ENCODE peak calls at places on chromosomes 3 and 15, in eight cellular contexts. J, E, A, C, W, Z, O and M are unnamed samples.
A peak's percentile ranks its signal among the peaks of the same experiment; 100 is the strongest.

GRCh38 chr3:53234130-53234840 is 21.5 kb downstream of the TKT start:
- DNase-seq in W (no peak), C (no peak), Z (no peak), O (no peak), E (no peak), J (no peak), A (no peak), M (no peak)

GRCh38 chr3:175433026-175433668 is 574.0 kb downstream of the NAALADL2 start:
- DNase-seq in O (no peak), W (no peak), C (no peak), E (no peak), J (no peak), Z (no peak), A (no peak), M (no peak)

GRCh38 chr3:179266701-179267211 is 15.8 kb upstream of the KCNMB3 start:
- DNase-seq in C (no peak), W (no peak), E (no peak), A (no peak), O (no peak), Z (no peak), J (no peak), M (peak; percentile 49)

GRCh38 chr3:112134335-112135124 is 1.5 kb upstream of the GCSAM start:
- DNase-seq in A (no peak), O (no peak), J (no peak), Z (no peak), W (peak; percentile 12), C (no peak), E (no peak), M (no peak)

GRCh38 chr3:169812844-169813677 is at the start of the genes LRRC34 and LRRIQ4:
- DNase-seq in J (peak; percentile 90), Z (peak; percentile 94), E (peak; percentile 82), W (peak; percentile 39), C (peak; percentile 93), O (peak; percentile 87), A (peak; percentile 40), M (peak; percentile 93)

GRCh38 chr15:25812845-25813244 is 50.3 kb downstream of the ATP10A start:
- DNase-seq in C (no peak), A (no peak), J (no peak), E (no peak), Z (no peak), O (no peak), W (no peak), M (no peak)

GRCh38 chr15:61327019-61327631 is 98.0 kb upstream of the RORA start:
- DNase-seq in O (peak; percentile 97), C (no peak), E (no peak), Z (no peak), A (no peak), W (no peak), J (no peak), M (no peak)

GRCh38 chr3:179697933-179698332 is 45.1 kb downstream of the USP13 start:
- DNase-seq in C (no peak), J (no peak), A (no peak), E (no peak), Z (no peak), O (no peak), W (no peak), M (no peak)

GRCh38 chr15:96544162-96544756 is 213.8 kb downstream of the NR2F2 start:
- DNase-seq in J (no peak), A (no peak), C (no peak), Z (no peak), E (no peak), W (no peak), O (no peak), M (no peak)

GRCh38 chr3:143287403-143287802 is 167.8 kb downstream of the CHST2 start:
- DNase-seq in J (no peak), Z (no peak), C (no peak), O (no peak), A (no peak), W (no peak), E (no peak), M (no peak)

GRCh38 chr3:142237891-142238290 is 12.5 kb upstream of the GK5 start:
- DNase-seq in O (no peak), J (no peak), Z (no peak), A (no peak), W (no peak), E (no peak), C (no peak), M (no peak)

GRCh38 chr15:81809543-81809942 is 236.3 kb downstream of the MEX3B start:
- DNase-seq in W (no peak), Z (peak; percentile 25), O (peak; percentile 32), C (peak; percentile 67), E (peak; percentile 12), A (no peak), J (peak; percentile 18), M (no peak)

GRCh38 chr3:28716939-28717338 is 368.3 kb upstream of the AZI2 start:
- DNase-seq in C (no peak), A (no peak), W (no peak), Z (no peak), E (no peak), O (no peak), J (no peak), M (no peak)

GRCh38 chr3:53628546-53629395 is 134.4 kb downstream of the CACNA1D start:
- DNase-seq in E (no peak), Z (no peak), O (no peak), W (no peak), C (no peak), J (no peak), A (no peak), M (no peak)

GRCh38 chr3:54146383-54147239 is 24.3 kb downstream of the CACNA2D3 start:
- DNase-seq in O (peak; percentile 12), W (no peak), A (no peak), E (peak; percentile 63), C (peak; percentile 77), J (peak; percentile 77), Z (peak; percentile 82), M (no peak)

GRCh38 chr3:147305533-147306241 is 100.7 kb downstream of the ZIC4 start:
- DNase-seq in W (no peak), J (no peak), E (no peak), A (no peak), C (no peak), Z (no peak), O (no peak), M (no peak)

GRCh38 chr3:73694988-73695757 is 70.4 kb upstream of the PDZRN3 start:
- DNase-seq in A (no peak), J (no peak), W (no peak), Z (no peak), C (no peak), O (no peak), E (no peak), M (no peak)

GRCh38 chr15:83304861-83305661 is 20.6 kb upstream of the BNC1 start:
- DNase-seq in C (no peak), W (no peak), Z (no peak), E (no peak), O (no peak), J (no peak), A (no peak), M (no peak)

GRCh38 chr15:58458076-58458475 is 26.3 kb downstream of the LIPC start:
- DNase-seq in W (no peak), A (no peak), O (no peak), E (peak; percentile 64), C (no peak), J (no peak), Z (no peak), M (no peak)

GRCh38 chr15:66196565-66196964 is 57.0 kb downstream of the MEGF11 start:
- DNase-seq in W (no peak), J (no peak), C (no peak), O (no peak), E (no peak), A (no peak), Z (no peak), M (no peak)

GRCh38 chr3:190579514-190580137 is 65.7 kb downstream of the IL1RAP start:
- DNase-seq in O (no peak), A (no peak), Z (no peak), C (no peak), W (no peak), J (no peak), E (no peak), M (no peak)

GRCh38 chr3:197508051-197508451 is 47.7 kb downstream of the BDH1 start:
- DNase-seq in E (no peak), O (no peak), C (no peak), J (no peak), W (no peak), Z (no peak), A (no peak), M (no peak)

GRCh38 chr3:15229262-15229661 is 23.2 kb downstream of the CAPN7 start:
- DNase-seq in Z (no peak), O (no peak), C (no peak), A (no peak), J (no peak), E (no peak), W (no peak), M (no peak)

GRCh38 chr3:192831111-192831644 is 86.5 kb downstream of the MB21D2 start:
- DNase-seq in W (no peak), J (no peak), C (no peak), Z (no peak), E (no peak), O (no peak), A (no peak), M (no peak)

GRCh38 chr3:156479574-156479973 is 75.3 kb downstream of the SSR3 start:
- DNase-seq in J (no peak), W (no peak), C (no peak), O (no peak), E (no peak), A (no peak), Z (no peak), M (no peak)

GRCh38 chr3:145191543-145191942 is 969.4 kb downstream of the PLOD2 start:
- DNase-seq in E (no peak), J (no peak), O (no peak), C (no peak), Z (no peak), A (no peak), W (no peak), M (no peak)

GRCh38 chr3:9403463-9403862 is 6.0 kb downstream of the SETD5 start:
- DNase-seq in O (no peak), J (no peak), E (no peak), Z (no peak), C (no peak), W (no peak), A (no peak), M (no peak)

GRCh38 chr15:77819271-77819806 is 186.6 kb upstream of the LINGO1 start:
- DNase-seq in Z (no peak), O (peak; percentile 26), A (no peak), W (no peak), E (no peak), J (peak; percentile 59), C (no peak), M (no peak)

GRCh38 chr15:89419370-89419984 is 76.9 kb downstream of the RHCG start:
- DNase-seq in O (no peak), Z (peak; percentile 79), J (no peak), E (peak; percentile 67), A (no peak), W (no peak), C (peak; percentile 86), M (no peak)

GRCh38 chr15:68166847-68167246 is 38.3 kb downstream of the CALML4 start:
- DNase-seq in O (no peak), E (no peak), C (no peak), W (no peak), J (no peak), A (no peak), Z (no peak), M (no peak)